ENCODE peak calls at places on chromosomes 11 and 22, in eight cellular contexts. F, D, U, V, C, P, K and Z are unnamed samples.

GRCh38 chr11:124108158-124108557 is 7.1 kb upstream of the VWA5A start:
- DNase-seq in C (peak; percentile 26), P (peak; percentile 16), F (no peak), K (peak; percentile 38), V (no peak), U (no peak), D (no peak), Z (peak; percentile 25)

GRCh38 chr22:49771266-49772065 is 56.2 kb downstream of the BRD1 start:
- DNase-seq in D (no peak), P (no peak), U (no peak), K (no peak), C (no peak), F (no peak), V (peak; percentile 26), Z (no peak)

GRCh38 chr22:33865248-33865647 is 55.0 kb downstream of the LARGE1 start:
- DNase-seq in C (no peak), D (no peak), F (no peak), V (no peak), K (no peak), U (no peak), P (no peak), Z (no peak)

GRCh38 chr22:45240137-45240809 is 421 bp downstream of the KIAA0930 start:
- DNase-seq in U (no peak), K (no peak), P (no peak), C (no peak), D (peak; percentile 23), V (no peak), F (no peak), Z (no peak)

GRCh38 chr11:117950999-117951961 is 22.1 kb upstream of the TMPRSS13 start:
- DNase-seq in D (peak; percentile 55), F (no peak), V (no peak), K (no peak), U (peak; percentile 55), C (no peak), P (no peak), Z (no peak)

GRCh38 chr11:96329419-96329818 is 13.6 kb downstream of the MAML2 start:
- DNase-seq in V (no peak), P (no peak), U (no peak), C (no peak), K (no peak), D (no peak), F (peak; percentile 22), Z (no peak)

GRCh38 chr11:78564889-78565467 is 9.7 kb downstream of the NARS2 start:
- DNase-seq in K (no peak), U (no peak), C (no peak), V (no peak), P (no peak), F (no peak), D (no peak), Z (no peak)

GRCh38 chr11:7657306-7658025 is 15.8 kb downstream of the CYB5R2 start:
- DNase-seq in U (no peak), F (peak; percentile 24), D (no peak), V (peak; percentile 64), K (peak; percentile 76), C (peak; percentile 63), P (peak; percentile 1), Z (peak; percentile 70)

GRCh38 chr22:25008666-25009065 is 56.1 kb downstream of the KIAA1671 start:
- DNase-seq in P (no peak), V (peak; percentile 52), C (peak; percentile 80), F (peak; percentile 97), D (no peak), U (no peak), K (no peak), Z (no peak)

GRCh38 chr11:46345131-46345597 is 2.1 kb upstream of the DGKZ start:
- DNase-seq in P (no peak), D (no peak), C (no peak), F (no peak), U (no peak), K (peak; percentile 83), V (peak; percentile 72), Z (no peak)

GRCh38 chr11:20089796-20090653 is 70.2 kb downstream of the DBX1 start:
- DNase-seq in U (no peak), C (no peak), V (no peak), P (peak; percentile 20), K (no peak), F (no peak), D (no peak), Z (no peak)

GRCh38 chr11:46553746-46554204 is 40.0 kb downstream of the AMBRA1 start:
- DNase-seq in D (no peak), F (peak; percentile 54), V (no peak), P (no peak), C (no peak), K (no peak), U (no peak), Z (no peak)

GRCh38 chr22:36352775-36353507 is 34.8 kb downstream of the MYH9 start:
- DNase-seq in V (peak; percentile 67), D (no peak), U (no peak), P (no peak), K (no peak), F (no peak), C (no peak), Z (peak; percentile 54)